ENCODE peak calls at places on chromosomes 7 and 10, in five cellular contexts. I, O, D, V and W are unnamed samples.

GRCh38 chr10:43239756-43240155 is 27.1 kb downstream of the RASGEF1A start:
- DNase-seq in I (no peak), D (no peak), O (no peak), V (no peak), W (no peak)

GRCh38 chr7:77479536-77480088 is 57.5 kb upstream of the PTPN12 start:
- DNase-seq in I (no peak), D (no peak), V (no peak), O (no peak), W (no peak)

GRCh38 chr10:118805146-118805545 is 50.4 kb upstream of the CACUL1 start:
- DNase-seq in O (no peak), V (no peak), D (no peak), I (no peak), W (no peak)

GRCh38 chr7:29815181-29816105 is 9.1 kb downstream of the WIPF3 start:
- DNase-seq in V (no peak), D (no peak), O (no peak), I (no peak), W (no peak)

GRCh38 chr7:4689151-4689550 is 7.1 kb downstream of the FOXK1 start:
- DNase-seq in I (no peak), V (no peak), O (no peak), D (no peak), W (no peak)

GRCh38 chr7:114295522-114295921 is 119.1 kb upstream of the FOXP2 start:
- DNase-seq in O (no peak), V (no peak), I (no peak), D (no peak), W (no peak)

GRCh38 chr10:31769564-31769963 is 159.1 kb downstream of the ARHGAP12 start:
- DNase-seq in I (no peak), D (peak; percentile 67), V (no peak), O (no peak), W (no peak)

GRCh38 chr7:142356166-142356565 is 98.3 kb upstream of the PRSS58 start:
- DNase-seq in D (no peak), V (no peak), O (no peak), I (no peak), W (no peak)

GRCh38 chr7:4800926-4801838 is 25.8 kb downstream of the AP5Z1 start:
- DNase-seq in V (no peak), D (no peak), I (no peak), O (no peak), W (no peak)

GRCh38 chr10:9024210-9024609 is 969.7 kb downstream of the GATA3 start:
- DNase-seq in V (no peak), O (no peak), D (no peak), I (no peak), W (no peak)

GRCh38 chr10:28592953-28593352 is 60.0 kb downstream of the WAC start:
- DNase-seq in I (no peak), O (no peak), D (peak; percentile 30), V (no peak), W (no peak)

GRCh38 chr7:28106316-28106957 is 74.2 kb downstream of the JAZF1 start:
- DNase-seq in I (no peak), D (no peak), O (no peak), V (no peak), W (no peak)

GRCh38 chr7:129782257-129783096 is 170.3 kb downstream of the UBE2H start:
- DNase-seq in I (no peak), D (no peak), O (peak; percentile 32), V (no peak), W (no peak)

GRCh38 chr7:149880871-149881301 is 7.1 kb downstream of the ATP6V0E2 start:
- DNase-seq in O (no peak), I (no peak), V (no peak), D (no peak), W (no peak)

GRCh38 chr10:68155615-68156205 is 46.4 kb downstream of the MYPN start:
- DNase-seq in O (no peak), V (no peak), I (no peak), D (no peak), W (no peak)

GRCh38 chr7:117283371-117283770 is 39.5 kb downstream of the WNT2 start:
- DNase-seq in V (no peak), D (peak; percentile 79), I (no peak), O (no peak), W (no peak)

GRCh38 chr10:61779950-61780659 is 117.4 kb downstream of the CABCOCO1 start:
- DNase-seq in O (no peak), I (peak; percentile 29), V (no peak), D (peak; percentile 64), W (no peak)